ENCODE peak calls at places on chromosomes 7 and 10, in six cellular contexts. G is left ventricle myocardium inferior; N is CD8-positive, alpha-beta memory T cell; F is pancreas; A is adipocyte; J is right atrium auricular region. M is an unnamed sample.

GRCh38 chr7:47375590-47375989 is 206.3 kb downstream of the TNS3 start:
- DNase-seq in G (no peak), N (no peak), F (no peak), A (peak; percentile 16), J (no peak), M (no peak)

GRCh38 chr7:32045228-32045627 is 25.0 kb downstream of the PDE1C start:
- DNase-seq in G (no peak), N (no peak), F (no peak), A (no peak), J (no peak), M (no peak)

GRCh38 chr7:50791363-50791762 is 8.7 kb upstream of the GRB10 start:
- DNase-seq in G (no peak), N (no peak), F (no peak), A (peak; percentile 27), J (no peak), M (no peak)

GRCh38 chr7:130890176-130891020 is 156.4 kb upstream of the KLF14 start:
- DNase-seq in G (no peak), N (no peak), F (no peak), A (peak; percentile 89), J (no peak), M (no peak)

GRCh38 chr7:18352339-18353255 is 143.0 kb upstream of the HDAC9 start:
- DNase-seq in G (no peak), N (no peak), F (no peak), A (peak; percentile 81), J (no peak), M (no peak)

GRCh38 chr10:84375011-84375410 is 46.6 kb downstream of the CCSER2 start:
- DNase-seq in G (no peak), N (peak; percentile 6), F (peak; percentile 20), A (peak; percentile 75), J (no peak), M (no peak)

GRCh38 chr10:36068542-36068941 is 426.4 kb upstream of the FZD8 start:
- DNase-seq in G (no peak), N (no peak), F (no peak), A (no peak), J (no peak), M (no peak)

GRCh38 chr10:46555366-46555712 is 1.1 kb downstream of the GPRIN2 start:
- DNase-seq in G (no peak), N (no peak), F (peak; percentile 15), A (no peak), J (no peak), M (no peak)

GRCh38 chr10:43137701-43137970 is 609 bp upstream of the CSGALNACT2 start:
- DNase-seq in G (peak; percentile 52), N (peak; percentile 30), F (peak; percentile 56), A (peak; percentile 80), J (peak; percentile 59), M (no peak)

GRCh38 chr7:33350577-33350976 is 221.2 kb downstream of the BBS9 start:
- DNase-seq in G (no peak), N (no peak), F (no peak), A (no peak), J (no peak), M (no peak)

GRCh38 chr10:48231178-48231577 is 43.3 kb downstream of the FRMPD2 start:
- DNase-seq in G (no peak), N (no peak), F (no peak), A (no peak), J (peak; percentile 51), M (no peak)

GRCh38 chr7:42493436-42494198 is 256.6 kb upstream of the GLI3 start:
- DNase-seq in G (peak; percentile 76), N (no peak), F (peak; percentile 62), A (peak; percentile 95), J (peak; percentile 80), M (no peak)

GRCh38 chr7:82050134-82050533 is 280.3 kb upstream of the HGF start:
- DNase-seq in G (no peak), N (no peak), F (no peak), A (peak; percentile 81), J (no peak), M (no peak)

GRCh38 chr10:1048349-1048731 is 579 bp downstream of the IDI1 start:
- DNase-seq in G (peak; percentile 33), N (no peak), F (peak; percentile 46), A (peak; percentile 75), J (peak; percentile 74), M (no peak)

GRCh38 chr7:27684491-27684890 is 21.8 kb upstream of the HIBADH start:
- DNase-seq in G (no peak), N (no peak), F (no peak), A (no peak), J (no peak), M (no peak)

GRCh38 chr7:85001493-85002345 is 185.1 kb downstream of the SEMA3D start:
- DNase-seq in G (no peak), N (no peak), F (no peak), A (no peak), J (no peak), M (no peak)

GRCh38 chr7:98168181-98168903 is 42.9 kb upstream of the BHLHA15 start:
- DNase-seq in G (no peak), N (peak; percentile 45), F (peak; percentile 71), A (peak; percentile 80), J (peak; percentile 68), M (peak; percentile 57)

GRCh38 chr7:124130-124949 is 68.0 kb upstream of the FAM20C start:
- DNase-seq in G (no peak), N (no peak), F (no peak), A (no peak), J (no peak), M (no peak)

GRCh38 chr7:80883188-80884025 is 35.4 kb downstream of the SEMA3C start:
- DNase-seq in G (no peak), N (no peak), F (no peak), A (peak; percentile 99), J (no peak), M (no peak)

GRCh38 chr7:68888971-68889385 is 709.3 kb upstream of the AUTS2 start:
- DNase-seq in G (no peak), N (no peak), F (no peak), A (no peak), J (no peak), M (no peak)

GRCh38 chr7:45700556-45700955 is 126.4 kb downstream of the ADCY1 start:
- DNase-seq in G (peak; percentile 40), N (no peak), F (peak; percentile 8), A (no peak), J (peak; percentile 57), M (no peak)

GRCh38 chr10:43218206-43218950 is 48.5 kb downstream of the RASGEF1A start:
- DNase-seq in G (no peak), N (no peak), F (no peak), A (peak; percentile 64), J (no peak), M (no peak)

GRCh38 chr7:142689439-142690168 is 59.7 kb upstream of the PRSS1 start:
- DNase-seq in G (no peak), N (no peak), F (no peak), A (no peak), J (no peak), M (no peak)

GRCh38 chr10:71512213-71512745 is 115.6 kb downstream of the CDH23 start:
- DNase-seq in G (no peak), N (no peak), F (no peak), A (no peak), J (no peak), M (no peak)

GRCh38 chr7:69624431-69624830 is 26.2 kb downstream of the AUTS2 start:
- DNase-seq in G (no peak), N (no peak), F (no peak), A (no peak), J (no peak), M (no peak)

GRCh38 chr7:57216340-57216739 is 84.1 kb upstream of the ZNF479 start:
- DNase-seq in G (no peak), N (no peak), F (no peak), A (no peak), J (no peak), M (no peak)

GRCh38 chr7:57211428-57212100 is 79.3 kb upstream of the ZNF479 start:
- DNase-seq in G (no peak), N (no peak), F (no peak), A (no peak), J (no peak), M (no peak)

GRCh38 chr7:57210871-57211270 is 78.6 kb upstream of the ZNF479 start:
- DNase-seq in G (no peak), N (no peak), F (no peak), A (no peak), J (no peak), M (no peak)

GRCh38 chr7:57218196-57218716 is 86.0 kb upstream of the ZNF479 start:
- DNase-seq in G (no peak), N (no peak), F (no peak), A (no peak), J (no peak), M (no peak)

GRCh38 chr7:57215423-57215822 is 83.2 kb upstream of the ZNF479 start:
- DNase-seq in G (no peak), N (no peak), F (no peak), A (no peak), J (no peak), M (no peak)
- H3K9me3 ChIP-seq in G (peaks cover 69% of the 10 kb centered on the region), N (no peaks in the 10 kb centered on the region), F (no peaks in the 10 kb centered on the region), A (peaks cover 5% of the 10 kb centered on the region), J (no peaks in the 10 kb centered on the region), M (no peaks in the 10 kb centered on the region)

GRCh38 chr10:37681617-37681999 is 175.8 kb downstream of the ZNF248 start:
- DNase-seq in G (no peak), N (no peak), F (no peak), A (no peak), J (no peak), M (no peak)

GRCh38 chr10:37684765-37685164 is 172.6 kb downstream of the ZNF248 start:
- DNase-seq in G (no peak), N (no peak), F (no peak), A (no peak), J (no peak), M (no peak)

GRCh38 chr10:37682617-37683016 is 174.8 kb downstream of the ZNF248 start:
- DNase-seq in G (no peak), N (no peak), F (no peak), A (no peak), J (no peak), M (no peak)

GRCh38 chr10:37685741-37686683 is 171.4 kb downstream of the ZNF248 start:
- DNase-seq in G (no peak), N (no peak), F (no peak), A (no peak), J (no peak), M (no peak)

GRCh38 chr10:37687581-37687980 is 169.8 kb downstream of the ZNF248 start:
- DNase-seq in G (no peak), N (no peak), F (no peak), A (no peak), J (no peak), M (no peak)
- H3K9me3 ChIP-seq in G (peaks cover 36% of the 10 kb centered on the region), N (no peaks in the 10 kb centered on the region), F (no peaks in the 10 kb centered on the region), A (no peaks in the 10 kb centered on the region), J (no peaks in the 10 kb centered on the region), M (no peaks in the 10 kb centered on the region)

GRCh38 chr7:63009771-63010170 is 988.9 kb upstream of the ZNF722 start:
- DNase-seq in G (no peak), N (no peak), F (no peak), A (no peak), J (no peak), M (no peak)

GRCh38 chr7:63012633-63013183 is 985.9 kb upstream of the ZNF722 start:
- DNase-seq in G (no peak), N (no peak), F (no peak), A (no peak), J (no peak), M (no peak)

GRCh38 chr7:63008366-63008765 is 990.3 kb upstream of the ZNF722 start:
- DNase-seq in G (no peak), N (no peak), F (no peak), A (peak; percentile 10), J (no peak), M (no peak)
- H3K9me3 ChIP-seq in G (peaks cover 2% of the 10 kb centered on the region), N (no peaks in the 10 kb centered on the region), F (no peaks in the 10 kb centered on the region), A (no peaks in the 10 kb centered on the region), J (no peaks in the 10 kb centered on the region), M (no peaks in the 10 kb centered on the region)

GRCh38 chr7:100069991-100070390 is 11.5 kb downstream of the ZNF3 start:
- DNase-seq in G (no peak), N (no peak), F (no peak), A (no peak), J (no peak), M (no peak)
- H3K9me3 ChIP-seq in G (peaks cover 48% of the 10 kb centered on the region), N (peaks cover 26% of the 10 kb centered on the region), F (no peaks in the 10 kb centered on the region), A (peaks cover 37% of the 10 kb centered on the region), J (peaks cover 14% of the 10 kb centered on the region), M (peaks cover 9% of the 10 kb centered on the region)